ENCODE peak calls at places on chromosomes 1 and 21, in five cellular contexts. One of them, this sample, is unnamed.

GRCh38 chr1:232979596-232979995 is 29.2 kb downstream of the NTPCR start:
- DNase-seq in colonic mucosa: no peak
- DNase-seq in AG04449: no peak
- DNase-seq in AG09319: no peak
- DNase-seq in CD4-positive, alpha-beta T cell: no peak
- DNase-seq in this sample: no peak

GRCh38 chr1:115606305-115606704 is 35.5 kb upstream of the VANGL1 start:
- DNase-seq in colonic mucosa: no peak
- DNase-seq in AG04449: no peak
- DNase-seq in AG09319: no peak
- DNase-seq in CD4-positive, alpha-beta T cell: no peak
- DNase-seq in this sample: no peak

GRCh38 chr21:46229133-46229922 is 754 bp upstream of the LSS start:
- DNase-seq in colonic mucosa: no peak
- DNase-seq in AG04449: no peak
- DNase-seq in AG09319: no peak
- DNase-seq in CD4-positive, alpha-beta T cell: no peak
- DNase-seq in this sample: peak

GRCh38 chr21:44456915-44457736 is 1.8 kb downstream of the LRRC3 start:
- DNase-seq in colonic mucosa: no peak
- DNase-seq in AG04449: no peak
- DNase-seq in AG09319: no peak
- DNase-seq in CD4-positive, alpha-beta T cell: peak
- DNase-seq in this sample: no peak

GRCh38 chr21:44531606-44532128 is 8.3 kb downstream of the KRTAP10-1 start:
- DNase-seq in colonic mucosa: no peak
- DNase-seq in AG04449: no peak
- DNase-seq in AG09319: no peak
- DNase-seq in CD4-positive, alpha-beta T cell: no peak
- DNase-seq in this sample: no peak

GRCh38 chr1:18160290-18160942 is 52.8 kb downstream of the IGSF21 start:
- DNase-seq in colonic mucosa: peak
- DNase-seq in AG04449: no peak
- DNase-seq in AG09319: no peak
- DNase-seq in CD4-positive, alpha-beta T cell: no peak
- DNase-seq in this sample: no peak

GRCh38 chr1:202952818-202953217 is 5.3 kb downstream of the ADIPOR1 start:
- DNase-seq in colonic mucosa: peak
- DNase-seq in AG04449: no peak
- DNase-seq in AG09319: no peak
- DNase-seq in CD4-positive, alpha-beta T cell: no peak
- DNase-seq in this sample: no peak

GRCh38 chr21:45551316-45551715 is 9.1 kb upstream of the SLC19A1 start:
- DNase-seq in colonic mucosa: no peak
- DNase-seq in AG04449: peak
- DNase-seq in AG09319: no peak
- DNase-seq in CD4-positive, alpha-beta T cell: no peak
- DNase-seq in this sample: no peak

GRCh38 chr1:232962761-232963357 is 12.4 kb downstream of the NTPCR start:
- DNase-seq in colonic mucosa: no peak
- DNase-seq in AG04449: no peak
- DNase-seq in AG09319: no peak
- DNase-seq in CD4-positive, alpha-beta T cell: no peak
- DNase-seq in this sample: no peak

GRCh38 chr21:40404319-40404906 is 442.5 kb downstream of the DSCAM start:
- DNase-seq in colonic mucosa: no peak
- DNase-seq in AG04449: no peak
- DNase-seq in AG09319: no peak
- DNase-seq in CD4-positive, alpha-beta T cell: no peak
- DNase-seq in this sample: no peak

GRCh38 chr1:31376374-31377134 is 3.7 kb upstream of the FABP3 start:
- DNase-seq in colonic mucosa: no peak
- DNase-seq in AG04449: peak
- DNase-seq in AG09319: peak
- DNase-seq in CD4-positive, alpha-beta T cell: no peak
- DNase-seq in this sample: peak

GRCh38 chr1:159089184-159089791 is 12.7 kb upstream of the AIM2 start:
- DNase-seq in colonic mucosa: no peak
- DNase-seq in AG04449: no peak
- DNase-seq in AG09319: no peak
- DNase-seq in CD4-positive, alpha-beta T cell: no peak
- DNase-seq in this sample: no peak

GRCh38 chr1:88892146-88892877 is 945 bp upstream of the GTF2B start:
- DNase-seq in colonic mucosa: no peak
- DNase-seq in AG04449: no peak
- DNase-seq in AG09319: no peak
- DNase-seq in CD4-positive, alpha-beta T cell: no peak
- DNase-seq in this sample: no peak

GRCh38 chr1:59743324-59744108 is 71.2 kb upstream of the HOOK1 start:
- DNase-seq in colonic mucosa: no peak
- DNase-seq in AG04449: no peak
- DNase-seq in AG09319: no peak
- DNase-seq in CD4-positive, alpha-beta T cell: no peak
- DNase-seq in this sample: no peak

GRCh38 chr1:58783090-58783992 is 506 bp downstream of the JUN start:
- DNase-seq in colonic mucosa: peak
- DNase-seq in AG04449: no peak
- DNase-seq in AG09319: no peak
- DNase-seq in CD4-positive, alpha-beta T cell: peak
- DNase-seq in this sample: peak

GRCh38 chr1:156012051-156012817 is 8.5 kb downstream of the SSR2 start:
- DNase-seq in colonic mucosa: no peak
- DNase-seq in AG04449: no peak
- DNase-seq in AG09319: no peak
- DNase-seq in CD4-positive, alpha-beta T cell: no peak
- DNase-seq in this sample: no peak

GRCh38 chr1:159141584-159142518 is 29.6 kb upstream of the CADM3 start:
- DNase-seq in colonic mucosa: no peak
- DNase-seq in AG04449: no peak
- DNase-seq in AG09319: no peak
- DNase-seq in CD4-positive, alpha-beta T cell: no peak
- DNase-seq in this sample: peak

GRCh38 chr1:231170875-231171274 is 9.0 kb downstream of the TRIM67 start:
- DNase-seq in colonic mucosa: no peak
- DNase-seq in AG04449: no peak
- DNase-seq in AG09319: no peak
- DNase-seq in CD4-positive, alpha-beta T cell: no peak
- DNase-seq in this sample: no peak
- TF ChIP-seq CTCF in colonic mucosa: no peak
- TF ChIP-seq CTCF in AG04449: no peak
- TF ChIP-seq CTCF in AG09319: no peak
- TF ChIP-seq CTCF in CD4-positive, alpha-beta T cell: no peak
- TF ChIP-seq CTCF in this sample: no peak

GRCh38 chr1:54274448-54274847 is 74.5 kb downstream of the MRPL37 start:
- DNase-seq in colonic mucosa: no peak
- DNase-seq in AG04449: no peak
- DNase-seq in AG09319: no peak
- DNase-seq in CD4-positive, alpha-beta T cell: no peak
- DNase-seq in this sample: no peak

GRCh38 chr1:54276617-54277450 is 76.9 kb downstream of the MRPL37 start:
- DNase-seq in colonic mucosa: no peak
- DNase-seq in AG04449: no peak
- DNase-seq in AG09319: no peak
- DNase-seq in CD4-positive, alpha-beta T cell: no peak
- DNase-seq in this sample: no peak

GRCh38 chr1:54274881-54275280 is 74.9 kb downstream of the MRPL37 start:
- DNase-seq in colonic mucosa: no peak
- DNase-seq in AG04449: no peak
- DNase-seq in AG09319: no peak
- DNase-seq in CD4-positive, alpha-beta T cell: no peak
- DNase-seq in this sample: no peak

GRCh38 chr1:54273837-54274192 is 73.8 kb downstream of the MRPL37 start:
- DNase-seq in colonic mucosa: no peak
- DNase-seq in AG04449: no peak
- DNase-seq in AG09319: no peak
- DNase-seq in CD4-positive, alpha-beta T cell: no peak
- DNase-seq in this sample: peak

DNA sequence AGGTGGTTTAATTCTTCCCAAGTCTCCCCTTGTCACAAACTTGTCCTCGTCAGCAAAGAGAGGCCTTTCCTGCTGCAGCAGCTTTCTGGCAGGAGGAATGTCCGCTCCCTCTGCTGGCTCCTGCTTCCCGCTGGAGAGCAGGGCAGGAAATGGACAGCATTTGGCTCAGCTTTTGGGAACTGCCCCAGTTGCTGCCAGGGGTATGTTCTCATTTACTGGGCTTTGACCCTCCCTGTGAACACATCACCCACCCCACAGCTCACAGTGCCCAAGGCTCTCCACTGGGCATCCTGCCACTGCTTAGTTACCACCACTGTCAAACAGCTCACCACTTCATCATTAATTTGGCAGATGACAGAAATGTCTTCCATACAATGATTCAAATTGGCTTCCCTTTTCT is 75.4 kb downstream of the MRPL37 start:
- DNase-seq in colonic mucosa: no peak
- DNase-seq in AG04449: no peak
- DNase-seq in AG09319: peak
- DNase-seq in CD4-positive, alpha-beta T cell: no peak
- DNase-seq in this sample: no peak
- TF ChIP-seq CTCF in colonic mucosa: no peak
- TF ChIP-seq CTCF in AG04449: peak
- TF ChIP-seq CTCF in AG09319: peak
- TF ChIP-seq CTCF in CD4-positive, alpha-beta T cell: no peak
- TF ChIP-seq CTCF in this sample: no peak

GRCh38 chr1:6448749-6449631 is 17.0 kb downstream of the TNFRSF25 start:
- DNase-seq in colonic mucosa: no peak
- DNase-seq in AG04449: no peak
- DNase-seq in AG09319: no peak
- DNase-seq in CD4-positive, alpha-beta T cell: no peak
- DNase-seq in this sample: peak

GRCh38 chr1:6447818-6448748 is 17.9 kb downstream of the TNFRSF25 start:
- DNase-seq in colonic mucosa: peak
- DNase-seq in AG04449: no peak
- DNase-seq in AG09319: no peak
- DNase-seq in CD4-positive, alpha-beta T cell: peak
- DNase-seq in this sample: no peak

GRCh38 chr1:6446665-6447015 is 19.3 kb downstream of the TNFRSF25 start:
- DNase-seq in colonic mucosa: no peak
- DNase-seq in AG04449: no peak
- DNase-seq in AG09319: no peak
- DNase-seq in CD4-positive, alpha-beta T cell: no peak
- DNase-seq in this sample: no peak

GRCh38 chr1:6445062-6445763 is 20.6 kb downstream of the ESPN start:
- DNase-seq in colonic mucosa: peak
- DNase-seq in AG04449: no peak
- DNase-seq in AG09319: no peak
- DNase-seq in CD4-positive, alpha-beta T cell: peak
- DNase-seq in this sample: peak

DNA sequence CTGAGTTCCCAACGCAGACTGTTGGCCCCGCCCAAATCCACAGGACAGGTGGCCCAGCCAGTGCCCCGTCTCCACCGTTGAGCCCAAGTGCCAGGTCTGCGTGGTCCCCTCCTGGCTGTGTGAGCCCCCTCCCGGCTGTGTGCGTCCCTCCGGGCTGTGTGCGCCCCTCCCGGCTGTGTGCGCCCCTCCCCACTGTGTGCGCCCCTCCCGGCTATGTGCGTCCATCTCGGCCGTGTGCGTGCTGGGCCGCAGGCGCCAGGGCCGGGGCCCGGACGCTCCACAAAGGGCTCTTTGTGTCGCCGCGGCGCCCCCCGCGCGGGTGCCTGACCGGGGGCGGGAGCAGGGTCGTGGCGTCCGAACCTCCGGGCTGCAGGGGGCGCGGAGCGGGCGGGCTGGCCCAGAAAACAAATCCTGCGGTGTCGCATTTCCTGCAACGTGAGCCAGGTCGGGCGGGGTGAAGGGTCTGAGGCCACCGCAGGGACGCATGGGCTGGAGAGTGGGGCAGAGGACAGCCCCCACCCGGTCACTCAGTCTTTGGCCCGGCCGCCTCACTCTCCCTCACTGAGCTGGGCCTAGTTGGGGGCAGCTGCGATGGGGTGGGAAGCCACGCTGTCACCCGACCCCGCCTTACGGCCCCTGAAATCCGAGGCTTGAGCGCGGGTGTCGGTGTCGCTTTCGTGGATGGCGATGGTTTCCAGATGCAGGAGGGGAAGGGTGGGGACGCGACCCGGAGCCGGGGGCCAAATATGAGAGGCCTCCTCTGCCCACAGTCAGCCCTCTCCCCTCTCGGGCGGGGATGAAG is 18.8 kb downstream of the TNFRSF25 start:
- DNase-seq in colonic mucosa: no peak
- DNase-seq in AG04449: no peak
- DNase-seq in AG09319: no peak
- DNase-seq in CD4-positive, alpha-beta T cell: no peak
- DNase-seq in this sample: no peak
- TF ChIP-seq CTCF in colonic mucosa: no peak
- TF ChIP-seq CTCF in AG04449: no peak
- TF ChIP-seq CTCF in AG09319: no peak
- TF ChIP-seq CTCF in CD4-positive, alpha-beta T cell: no peak
- TF ChIP-seq CTCF in this sample: no peak

GRCh38 chr21:42163511-42163863 is 55.5 kb upstream of the ABCG1 start:
- DNase-seq in colonic mucosa: no peak
- DNase-seq in AG04449: no peak
- DNase-seq in AG09319: no peak
- DNase-seq in CD4-positive, alpha-beta T cell: peak
- DNase-seq in this sample: no peak

GRCh38 chr21:42164818-42165217 is 54.1 kb upstream of the ABCG1 start:
- DNase-seq in colonic mucosa: no peak
- DNase-seq in AG04449: no peak
- DNase-seq in AG09319: no peak
- DNase-seq in CD4-positive, alpha-beta T cell: no peak
- DNase-seq in this sample: no peak

GRCh38 chr21:42165901-42166300 is 53.0 kb upstream of the ABCG1 start:
- DNase-seq in colonic mucosa: no peak
- DNase-seq in AG04449: no peak
- DNase-seq in AG09319: no peak
- DNase-seq in CD4-positive, alpha-beta T cell: peak
- DNase-seq in this sample: no peak

GRCh38 chr21:42162831-42163510 is 56.0 kb upstream of the ABCG1 start:
- DNase-seq in colonic mucosa: no peak
- DNase-seq in AG04449: no peak
- DNase-seq in AG09319: no peak
- DNase-seq in CD4-positive, alpha-beta T cell: peak
- DNase-seq in this sample: no peak

DNA sequence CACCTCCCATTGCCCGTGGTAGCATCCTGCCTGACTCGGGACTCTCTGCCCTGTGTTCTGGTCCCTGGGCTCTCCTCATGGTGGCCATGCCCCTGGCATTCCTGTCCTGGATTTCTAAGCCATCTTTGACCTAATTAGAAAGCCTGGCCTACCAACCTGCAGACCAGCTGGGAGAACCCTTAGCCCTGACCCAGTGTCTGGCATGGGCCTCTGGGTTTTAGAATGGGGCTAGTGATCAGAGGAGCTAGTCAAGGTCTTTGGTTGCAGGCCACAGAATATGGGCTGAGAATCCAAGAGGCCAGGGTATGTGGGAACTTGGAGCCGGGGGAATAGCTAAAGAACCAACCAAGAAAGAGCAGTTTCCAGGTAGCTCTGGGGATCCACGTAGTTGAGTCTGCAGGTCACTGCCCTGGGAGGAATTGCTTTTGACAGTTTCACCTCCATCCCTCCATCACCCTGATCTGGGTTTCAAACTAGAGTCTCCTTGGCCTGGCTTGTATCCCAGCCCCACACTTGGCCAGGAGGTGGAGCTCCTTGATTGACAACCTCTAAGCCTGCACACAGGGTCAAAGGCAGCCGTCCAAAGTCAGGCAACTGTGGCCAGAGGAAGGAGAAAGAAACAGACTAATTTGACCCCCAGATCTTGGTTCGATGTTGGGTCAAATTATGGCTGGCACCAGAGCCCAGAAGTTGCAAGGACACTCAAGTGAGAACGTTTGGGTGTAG is 54.7 kb upstream of the ABCG1 start:
- DNase-seq in colonic mucosa: peak
- DNase-seq in AG04449: no peak
- DNase-seq in AG09319: no peak
- DNase-seq in CD4-positive, alpha-beta T cell: peak
- DNase-seq in this sample: peak
- TF ChIP-seq CTCF in colonic mucosa: peak
- TF ChIP-seq CTCF in AG04449: no peak
- TF ChIP-seq CTCF in AG09319: peak
- TF ChIP-seq CTCF in CD4-positive, alpha-beta T cell: peak
- TF ChIP-seq CTCF in this sample: peak

This sample was measured in glutamatergic neuron.